ENCODE peak calls at places on chromosomes 7 and 10, in four cellular contexts. T is mammary epithelial cell, L is HepG2, P is neural progenitor cell. Q is an unnamed sample. For H3K4me1, the result is how much of the 10 kb centered on the place peaks cover.

GRCh38 chr10:24681476-24682088 is 42.1 kb downstream of the ARHGAP21 start:
- DNase-seq in L (peak), T (peak), P (no peak), Q (no peak)

GRCh38 chr7:55212176-55212575 is 153.0 kb upstream of the LANCL2 start:
- DNase-seq in P (no peak), L (no peak), T (no peak), Q (no peak)

GRCh38 chr7:130113887-130114286 is 43.6 kb downstream of the KLHDC10 start:
- DNase-seq in L (peak), T (no peak), P (no peak), Q (no peak)

GRCh38 chr7:93147358-93147757 is 827 bp downstream of the SAMD9L start:
- DNase-seq in T (peak), L (no peak), P (no peak), Q (peak)

GRCh38 chr7:101167645-101168411 is 2.5 kb upstream of the VGF start:
- DNase-seq in P (no peak), L (no peak), T (no peak), Q (no peak)

GRCh38 chr7:30136339-30136738 is 1.6 kb downstream of the MTURN start:
- DNase-seq in L (no peak), T (no peak), P (peak), Q (no peak)

GRCh38 chr10:107814865-107815487 is 650.5 kb upstream of the SORCS1 start:
- DNase-seq in P (peak), T (peak), L (peak), Q (no peak)

GRCh38 chr10:71597821-71598498 is 121.6 kb downstream of the C10orf105 start:
- DNase-seq in L (peak), P (no peak), T (no peak), Q (no peak)

GRCh38 chr10:130207205-130207604 is 71.0 kb downstream of the GLRX3 start:
- DNase-seq in L (no peak), T (no peak), P (no peak), Q (no peak)

GRCh38 chr10:35075228-35075627 is 14.9 kb downstream of the CUL2 start:
- DNase-seq in P (no peak), T (no peak), L (no peak), Q (no peak)

GRCh38 chr7:957418-958220 is 3.1 kb upstream of the ADAP1 start:
- DNase-seq in T (no peak), P (peak), L (peak), Q (no peak)

GRCh38 chr7:42739591-42739990 is 172.3 kb downstream of the C7orf25 start:
- DNase-seq in P (no peak), L (no peak), T (no peak), Q (no peak)

GRCh38 chr10:31756131-31757119 is 172.2 kb downstream of the ARHGAP12 start:
- DNase-seq in L (no peak), P (no peak), T (no peak), Q (no peak)

GRCh38 chr10:37535459-37536246 is 321.8 kb downstream of the ZNF248 start:
- DNase-seq in P (peak), T (peak), L (peak), Q (no peak)

GRCh38 chr10:78211476-78212110 is 177.9 kb downstream of the RPS24 start:
- DNase-seq in L (peak), P (peak), T (peak), Q (no peak)

GRCh38 chr10:110151871-110152270 is 55.5 kb upstream of the MXI1 start:
- DNase-seq in P (peak), L (no peak), T (no peak), Q (no peak)

GRCh38 chr7:10998984-10999757 is 25.5 kb downstream of the PHF14 start:
- DNase-seq in T (no peak), P (peak), L (peak), Q (no peak)

GRCh38 chr7:46432666-46433065 is 511.6 kb upstream of the IGFBP3 start:
- DNase-seq in T (peak), P (no peak), L (no peak), Q (peak)

GRCh38 chr7:120920588-120920987 is 30.0 kb upstream of the ING3 start:
- DNase-seq in P (no peak), L (no peak), T (no peak), Q (no peak)

GRCh38 chr7:91280180-91280579 is 15.9 kb downstream of the FZD1 start:
- DNase-seq in T (no peak), L (no peak), P (peak), Q (no peak)

GRCh38 chr7:111168182-111168581 is 77.3 kb downstream of the LRRN3 start:
- DNase-seq in T (no peak), L (no peak), P (no peak), Q (no peak)

GRCh38 chr10:124604214-124605000 is 139.8 kb downstream of the FAM53B start:
- DNase-seq in P (no peak), T (no peak), L (no peak), Q (no peak)

GRCh38 chr7:110076194-110076593 is 1014.7 kb upstream of the LRRN3 start:
- DNase-seq in L (no peak), T (no peak), P (no peak), Q (no peak)

GRCh38 chr10:93600446-93600860 is 582 bp downstream of the RBP4 start:
- DNase-seq in P (no peak), L (no peak), T (no peak), Q (no peak)

GRCh38 chr7:82805527-82805960 is 357.1 kb downstream of the PCLO start:
- DNase-seq in P (peak), L (peak), T (peak), Q (peak)

GRCh38 chr10:107540981-107541380 is 376.5 kb upstream of the SORCS1 start:
- DNase-seq in P (no peak), T (no peak), L (no peak), Q (no peak)

GRCh38 chr10:12608761-12609160 is 259.4 kb downstream of the CAMK1D start:
- DNase-seq in P (no peak), T (no peak), L (no peak), Q (no peak)

GRCh38 chr10:86389441-86390193 is 23.0 kb upstream of the GRID1 start:
- DNase-seq in P (peak), T (no peak), L (no peak), Q (peak)

GRCh38 chr7:104972510-104972909 is 41.5 kb upstream of the KMT2E start:
- DNase-seq in P (no peak), L (no peak), T (no peak), Q (no peak)

GRCh38 chr7:123811056-123811455 is 33.9 kb upstream of the HYAL4 start:
- DNase-seq in L (no peak), P (no peak), T (peak), Q (no peak)

GRCh38 chr7:133795061-133795460 is 332.1 kb upstream of the LRGUK start:
- DNase-seq in T (no peak), P (no peak), L (no peak), Q (no peak)

GRCh38 chr10:114856544-114857287 is 35.1 kb downstream of the FHIP2A start:
- DNase-seq in L (no peak), T (peak), P (no peak), Q (peak)

GRCh38 chr7:18087687-18088078 is 60.0 kb upstream of the PRPS1L1 start:
- DNase-seq in P (peak), T (no peak), L (no peak), Q (no peak)

GRCh38 chr7:18081617-18082016 is 54.0 kb upstream of the PRPS1L1 start:
- DNase-seq in P (no peak), L (no peak), T (no peak), Q (no peak)

GRCh38 chr7:18086165-18087030 is 58.8 kb upstream of the PRPS1L1 start:
- DNase-seq in L (no peak), T (peak), P (peak), Q (peak)

GRCh38 chr7:18082169-18082568 is 54.5 kb upstream of the PRPS1L1 start:
- DNase-seq in T (no peak), L (no peak), P (no peak), Q (no peak)

GRCh38 chr7:18087031-18087686 is 59.5 kb upstream of the PRPS1L1 start:
- DNase-seq in L (no peak), T (peak), P (peak), Q (no peak)
- TF ChIP-seq EZH2 in L (no peak), T (peak), P (peak), Q (peak)

GRCh38 chr7:106179256-106179655 is 67.1 kb upstream of the SYPL1 start:
- DNase-seq in L (no peak), P (no peak), T (no peak), Q (no peak)

GRCh38 chr7:106177295-106177690 is 65.2 kb upstream of the SYPL1 start:
- DNase-seq in L (no peak), T (no peak), P (no peak), Q (no peak)

GRCh38 chr7:106177738-106178592 is 65.9 kb upstream of the SYPL1 start:
- DNase-seq in P (no peak), L (no peak), T (no peak), Q (no peak)

GRCh38 chr7:106176414-106177294 is 64.5 kb upstream of the SYPL1 start:
- DNase-seq in L (peak), T (peak), P (peak), Q (no peak)

DNA sequence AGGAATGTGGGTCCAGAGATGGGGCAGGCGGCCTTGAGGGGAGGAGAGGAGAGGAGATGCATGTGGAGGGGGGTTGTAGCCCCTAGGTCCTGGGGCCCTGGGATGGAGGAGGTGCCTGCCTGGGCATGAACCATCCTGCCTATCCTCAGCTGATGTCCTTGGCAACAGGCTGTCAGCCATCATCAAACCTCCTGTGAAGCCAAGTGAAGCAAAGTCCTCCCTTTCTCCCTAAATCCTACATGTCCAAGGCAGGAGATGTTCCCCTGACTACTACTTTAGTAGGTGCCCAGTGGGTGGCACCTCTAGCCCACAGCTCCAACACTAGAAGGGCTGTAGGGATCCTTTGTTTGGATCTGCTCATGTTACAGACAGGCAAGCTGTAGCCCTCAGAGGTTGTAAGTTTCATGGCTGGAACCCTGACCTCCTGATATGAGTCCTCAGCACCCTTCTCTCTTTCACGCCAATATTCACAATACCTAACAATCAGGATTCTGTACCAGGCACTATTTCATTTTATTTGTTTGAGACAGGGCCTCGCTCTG is 66.6 kb upstream of the SYPL1 start:
- DNase-seq in L (peak), P (no peak), T (peak), Q (peak)
- H3K4me1 ChIP-seq in L (under half), P (under half), T (under half), Q (under half)

GRCh38 chr10:4503076-4503475 is 322.9 kb upstream of the AKR1E2 start:
- DNase-seq in L (no peak), T (no peak), P (no peak), Q (no peak)
- H2AFZ ChIP-seq in L (no peak), T (peak), P (no peak), Q (no peak)

DNA sequence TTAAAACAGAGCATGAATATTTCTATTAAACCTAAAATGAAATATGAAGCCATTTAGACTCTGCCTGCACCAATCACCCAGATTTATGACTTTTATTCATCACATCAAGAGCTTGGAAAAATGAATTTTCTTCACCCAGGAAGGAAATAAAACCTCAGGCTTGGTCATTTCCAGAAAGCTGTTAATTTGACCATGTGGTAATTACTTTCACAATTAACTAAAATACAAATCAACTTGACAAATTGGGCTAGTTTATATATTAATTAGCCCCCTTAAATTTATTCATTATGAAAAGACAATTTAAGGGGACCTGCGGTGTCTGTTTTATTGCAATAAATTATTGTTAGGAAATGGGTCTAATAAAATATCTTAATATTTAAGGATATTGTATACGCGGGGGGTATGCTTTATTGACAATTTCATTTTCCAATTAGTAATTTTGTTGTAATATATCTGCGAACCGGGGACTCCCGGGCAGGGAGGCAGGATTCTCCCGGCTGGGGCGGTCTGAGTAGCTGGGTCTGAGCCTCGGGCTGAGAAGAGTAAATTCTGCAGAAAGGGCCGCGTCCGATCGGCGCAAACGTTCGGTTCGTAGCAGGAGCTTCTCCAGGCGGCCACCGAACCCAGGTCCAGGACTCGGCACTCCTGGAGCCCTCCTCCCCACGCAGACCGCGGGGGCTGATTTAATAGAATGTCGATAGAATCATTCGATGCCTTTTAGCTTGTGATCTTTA is 9.4 kb upstream of the MNX1 start:
- DNase-seq in L (no peak), T (no peak), P (peak), Q (no peak)
- TF ChIP-seq EZH2 in L (no peak), T (no peak), P (no peak), Q (no peak)